ENCODE peak calls at places on chromosome 22, in seven cellular contexts. I, L, J, Y, F, X and U are unnamed samples.

GRCh38 chr22:48449466-48450187 is 1378.0 kb downstream of the BRD1 start:
- DNase-seq in I (no peak), J (no peak), L (no peak), Y (peak), X (no peak), F (no peak), U (no peak)

GRCh38 chr22:20658433-20659222 is 115.3 kb upstream of the SERPIND1 start:
- DNase-seq in L (no peak), J (no peak), F (no peak), X (no peak), Y (no peak), I (no peak), U (no peak)

GRCh38 chr22:23075525-23076216 is 5.4 kb downstream of the GNAZ start:
- DNase-seq in I (no peak), Y (no peak), L (no peak), J (no peak), X (no peak), F (no peak), U (no peak)

GRCh38 chr22:38347944-38348750 is 30.9 kb upstream of the CSNK1E start:
- DNase-seq in F (peak), J (no peak), L (no peak), X (no peak), Y (peak), I (no peak), U (no peak)

GRCh38 chr22:21726650-21727049 is 8.9 kb downstream of the YPEL1 start:
- DNase-seq in I (peak), Y (no peak), X (peak), J (no peak), L (no peak), F (no peak), U (no peak)

GRCh38 chr22:29477919-29478318 is 2.1 kb upstream of the NEFH start:
- DNase-seq in L (no peak), J (no peak), I (no peak), X (peak), F (no peak), Y (no peak), U (no peak)

GRCh38 chr22:23121026-23121823 is 20.6 kb downstream of the RSPH14 start:
- DNase-seq in F (no peak), L (no peak), J (no peak), I (no peak), X (no peak), Y (no peak), U (no peak)

GRCh38 chr22:42978453-42979103 is 36.4 kb downstream of the PACSIN2 start:
- DNase-seq in X (no peak), Y (no peak), J (no peak), I (no peak), L (no peak), F (peak), U (no peak)

GRCh38 chr22:45240810-45241631 is at the start of gene KIAA0930:
- DNase-seq in Y (peak), X (peak), F (peak), L (peak), J (peak), I (peak), U (peak)

GRCh38 chr22:28911777-28912669 is 28.7 kb downstream of the ZNRF3 start:
- DNase-seq in J (no peak), I (no peak), L (no peak), F (no peak), X (no peak), Y (no peak), U (no peak)

GRCh38 chr22:19430890-19431541 is 517 bp downstream of the HIRA start:
- DNase-seq in Y (peak), J (no peak), L (peak), X (peak), I (no peak), F (no peak), U (no peak)

GRCh38 chr22:49297871-49298721 is 529.6 kb downstream of the BRD1 start:
- DNase-seq in Y (peak), I (no peak), J (no peak), L (no peak), F (no peak), X (no peak), U (no peak)

GRCh38 chr22:37968452-37969251 is 15.2 kb downstream of the POLR2F start:
- DNase-seq in J (no peak), L (no peak), F (no peak), Y (no peak), I (no peak), X (no peak), U (no peak)

GRCh38 chr22:48941903-48942625 is 885.6 kb downstream of the BRD1 start:
- DNase-seq in L (no peak), J (no peak), F (no peak), X (peak), I (no peak), Y (peak), U (no peak)

GRCh38 chr22:21686634-21687393 is 21.0 kb downstream of the PPIL2 start:
- DNase-seq in L (no peak), J (no peak), I (no peak), X (no peak), F (no peak), Y (no peak), U (no peak)

GRCh38 chr22:24322522-24322921 is 51.9 kb downstream of the SPECC1L start:
- DNase-seq in F (no peak), L (no peak), J (no peak), Y (no peak), X (no peak), I (no peak), U (no peak)

GRCh38 chr22:44521326-44521725 is 23.3 kb upstream of the RTL6 start:
- DNase-seq in X (no peak), L (no peak), I (no peak), J (no peak), Y (no peak), F (no peak), U (no peak)

GRCh38 chr22:45818130-45819085 is 146.8 kb downstream of the ATXN10 start:
- DNase-seq in Y (no peak), F (no peak), L (peak), X (no peak), J (no peak), I (no peak), U (no peak)

GRCh38 chr22:30474683-30475424 is 3.0 kb upstream of the SEC14L3 start:
- DNase-seq in I (peak), L (no peak), J (no peak), X (peak), F (no peak), Y (no peak), U (peak)

GRCh38 chr22:35312198-35313059 is 12.7 kb downstream of the TOM1 start:
- DNase-seq in J (no peak), X (peak), L (peak), F (peak), Y (peak), I (no peak), U (peak)

GRCh38 chr22:21103633-21104032 is 57.9 kb downstream of the LRRC74B start:
- DNase-seq in F (no peak), J (no peak), I (no peak), L (no peak), Y (no peak), X (no peak), U (no peak)

GRCh38 chr22:17264321-17265052 is 45.3 kb upstream of the ADA2 start:
- DNase-seq in I (no peak), F (no peak), L (peak), J (no peak), Y (no peak), X (no peak), U (no peak)